ENCODE peak calls at places on chromosomes 5 and 9, in seven cellular contexts. L is pancreas; N is CD4-positive, alpha-beta T cell; B is fibroblast of villous mesenchyme; O is GM23338; H is stomach; F is lower lobe of right lung. Y is an unnamed sample.
A peak's percentile ranks its signal among the peaks of the same experiment; 100 is the strongest.

GRCh38 chr5:4339949-4340348 is 744.3 kb downstream of the IRX1 start:
- DNase-seq in L (no peak), N (no peak), B (no peak), O (no peak), H (no peak), F (no peak), Y (no peak)

GRCh38 chr9:21479152-21479702 is 2.9 kb downstream of the IFNE start:
- DNase-seq in L (no peak), N (no peak), B (no peak), O (no peak), H (no peak), F (no peak), Y (no peak)

GRCh38 chr9:101580076-101580475 is 14.7 kb downstream of the PPP3R2 start:
- DNase-seq in L (no peak), N (no peak), B (no peak), O (no peak), H (no peak), F (peak; percentile 47), Y (no peak)

GRCh38 chr9:118711843-118712242 is 657.4 kb downstream of the BRINP1 start:
- DNase-seq in L (no peak), N (no peak), B (no peak), O (no peak), H (no peak), F (no peak), Y (no peak)

GRCh38 chr5:59923465-59923864 is 29.9 kb upstream of the PDE4D start:
- DNase-seq in L (no peak), N (no peak), B (peak; percentile 66), O (peak; percentile 48), H (no peak), F (no peak), Y (no peak)

GRCh38 chr9:23683476-23684095 is 142.5 kb downstream of the ELAVL2 start:
- DNase-seq in L (no peak), N (no peak), B (no peak), O (peak; percentile 68), H (no peak), F (no peak), Y (no peak)

GRCh38 chr5:171152382-171152781 is 156.7 kb upstream of the TLX3 start:
- DNase-seq in L (no peak), N (no peak), B (peak; percentile 27), O (no peak), H (no peak), F (no peak), Y (no peak)

GRCh38 chr5:1249366-1250280 is 24.4 kb downstream of the SLC6A18 start:
- DNase-seq in L (no peak), N (no peak), B (no peak), O (no peak), H (no peak), F (no peak), Y (no peak)

GRCh38 chr9:8329561-8330283 is 530.1 kb upstream of the DMAC1 start:
- DNase-seq in L (peak; percentile 7), N (no peak), B (no peak), O (peak; percentile 37), H (peak; percentile 28), F (no peak), Y (no peak)

GRCh38 chr9:93291536-93292287 is 107.8 kb downstream of the WNK2 start:
- DNase-seq in L (no peak), N (no peak), B (no peak), O (no peak), H (no peak), F (no peak), Y (no peak)

GRCh38 chr5:99614888-99615287 is 686.1 kb upstream of the CHD1 start:
- DNase-seq in L (no peak), N (no peak), B (no peak), O (no peak), H (no peak), F (no peak), Y (no peak)

GRCh38 chr5:179746872-179747271 is 14.2 kb downstream of the MAML1 start:
- DNase-seq in L (no peak), N (no peak), B (no peak), O (no peak), H (no peak), F (no peak), Y (no peak)

GRCh38 chr5:129284010-129284409 is 176.1 kb upstream of the ADAMTS19 start:
- DNase-seq in L (no peak), N (no peak), B (no peak), O (no peak), H (no peak), F (no peak), Y (no peak)

GRCh38 chr9:88387733-88388202 is 476 bp upstream of the SPIN1 start:
- DNase-seq in L (peak; percentile 58), N (peak; percentile 11), B (peak; percentile 63), O (peak; percentile 68), H (peak; percentile 59), F (peak; percentile 69), Y (no peak)

GRCh38 chr5:76547242-76547890 is 75.8 kb downstream of the F2RL2 start:
- DNase-seq in L (peak; percentile 24), N (peak; percentile 34), B (peak; percentile 7), O (no peak), H (no peak), F (no peak), Y (no peak)

GRCh38 chr9:35657327-35658143 is at the start of gene RMRP:
- DNase-seq in L (peak; percentile 99), N (peak; percentile 75), B (peak; percentile 100), O (peak; percentile 99), H (peak; percentile 97), F (peak; percentile 98), Y (peak; percentile 91)
- TF ChIP-seq CTCF in L (peak; percentile 21), N (no peak), B (peak; percentile 19), O (peak; percentile 5), H (no peak), F (peak; percentile 53), Y (no peak)

GRCh38 chr5:151320481-151320880 is 16.9 kb upstream of the SLC36A3 start:
- DNase-seq in L (no peak), N (no peak), B (no peak), O (no peak), H (no peak), F (no peak), Y (no peak)

GRCh38 chr5:151315998-151316597 is 12.5 kb upstream of the SLC36A3 start:
- DNase-seq in L (peak; percentile 70), N (peak; percentile 45), B (peak; percentile 64), O (peak; percentile 81), H (peak; percentile 85), F (peak; percentile 85), Y (peak; percentile 76)

GRCh38 chr5:151313357-151313756 is 9.8 kb upstream of the SLC36A3 start:
- DNase-seq in L (no peak), N (no peak), B (no peak), O (no peak), H (no peak), F (no peak), Y (no peak)

DNA sequence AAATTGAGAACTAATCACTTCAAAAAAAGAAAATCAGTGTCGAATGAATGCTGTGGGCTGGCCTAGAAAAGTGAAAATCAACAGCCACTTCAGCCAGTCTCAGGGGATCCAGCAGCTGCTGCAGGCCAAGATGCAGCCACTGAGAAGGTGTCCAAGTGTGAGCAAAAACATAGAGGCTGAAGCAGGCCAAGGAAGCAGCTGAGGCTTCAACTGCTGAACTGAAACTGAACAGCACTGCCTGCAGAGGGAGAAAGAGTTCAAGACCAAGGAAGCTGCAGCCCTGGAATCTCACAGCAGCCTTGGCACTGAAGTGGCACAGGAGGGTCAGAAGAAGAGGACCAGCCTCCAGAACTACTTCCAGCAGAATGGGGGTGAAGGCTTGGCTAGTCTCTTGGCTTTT is 15.8 kb upstream of the SLC36A3 start:
- DNase-seq in L (peak; percentile 5), N (no peak), B (peak; percentile 14), O (peak; percentile 39), H (no peak), F (no peak), Y (no peak)
- TF ChIP-seq CTCF in L (no peak), N (no peak), B (peak; percentile 38), O (peak; percentile 66), H (no peak), F (no peak), Y (no peak)

GRCh38 chr5:153767221-153768218 is 271.2 kb downstream of the FAM114A2 start:
- DNase-seq in L (no peak), N (no peak), B (no peak), O (no peak), H (no peak), F (no peak), Y (no peak)
- TF ChIP-seq CTCF in L (no peak), N (no peak), B (no peak), O (no peak), H (no peak), F (no peak), Y (no peak)

DNA sequence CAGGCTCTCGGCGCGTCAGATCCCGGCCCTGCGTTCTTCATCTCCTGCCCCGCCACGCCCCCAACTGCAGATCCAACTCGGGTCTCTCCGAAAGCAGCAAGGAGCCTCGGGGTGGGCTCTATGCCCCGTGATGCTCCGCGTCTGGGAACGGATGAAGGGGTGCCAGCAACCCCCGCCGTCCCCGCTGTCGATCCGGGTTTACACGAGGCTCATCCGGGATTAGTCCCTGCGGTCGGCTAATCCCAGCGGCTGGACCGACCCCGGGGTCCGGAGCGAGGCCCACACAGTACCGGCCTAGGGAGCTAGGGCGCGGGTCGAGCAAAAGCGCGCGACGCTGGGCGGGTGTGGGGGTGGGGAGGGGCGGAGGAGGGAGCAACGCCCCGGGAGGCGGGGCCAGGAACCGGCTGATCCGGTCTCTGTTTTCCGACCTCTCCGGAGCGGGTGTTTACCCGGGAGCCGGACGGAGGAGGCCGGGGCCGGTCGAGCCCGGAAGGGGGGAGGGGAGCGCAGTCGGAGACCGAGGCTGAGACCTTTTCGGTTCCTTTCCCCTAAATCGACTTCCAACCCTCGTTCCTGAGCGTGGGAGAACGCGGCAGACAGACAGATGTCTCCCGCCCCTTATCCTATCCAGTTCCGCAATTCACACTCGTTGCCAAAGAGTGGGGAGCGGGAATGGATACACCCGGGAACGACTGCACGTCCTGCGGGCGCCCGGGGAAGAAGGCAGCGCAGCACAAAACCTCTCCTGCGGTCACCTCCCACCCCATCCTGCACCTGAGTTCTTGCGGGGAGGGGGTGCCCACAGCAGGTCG is 28.6 kb downstream of the PCDH1 start:
- DNase-seq in L (peak; percentile 95), N (peak; percentile 64), B (peak; percentile 73), O (peak; percentile 97), H (peak; percentile 95), F (peak; percentile 93), Y (peak; percentile 41)
- TF ChIP-seq CTCF in L (no peak), N (no peak), B (no peak), O (no peak), H (no peak), F (no peak), Y (no peak)

DNA sequence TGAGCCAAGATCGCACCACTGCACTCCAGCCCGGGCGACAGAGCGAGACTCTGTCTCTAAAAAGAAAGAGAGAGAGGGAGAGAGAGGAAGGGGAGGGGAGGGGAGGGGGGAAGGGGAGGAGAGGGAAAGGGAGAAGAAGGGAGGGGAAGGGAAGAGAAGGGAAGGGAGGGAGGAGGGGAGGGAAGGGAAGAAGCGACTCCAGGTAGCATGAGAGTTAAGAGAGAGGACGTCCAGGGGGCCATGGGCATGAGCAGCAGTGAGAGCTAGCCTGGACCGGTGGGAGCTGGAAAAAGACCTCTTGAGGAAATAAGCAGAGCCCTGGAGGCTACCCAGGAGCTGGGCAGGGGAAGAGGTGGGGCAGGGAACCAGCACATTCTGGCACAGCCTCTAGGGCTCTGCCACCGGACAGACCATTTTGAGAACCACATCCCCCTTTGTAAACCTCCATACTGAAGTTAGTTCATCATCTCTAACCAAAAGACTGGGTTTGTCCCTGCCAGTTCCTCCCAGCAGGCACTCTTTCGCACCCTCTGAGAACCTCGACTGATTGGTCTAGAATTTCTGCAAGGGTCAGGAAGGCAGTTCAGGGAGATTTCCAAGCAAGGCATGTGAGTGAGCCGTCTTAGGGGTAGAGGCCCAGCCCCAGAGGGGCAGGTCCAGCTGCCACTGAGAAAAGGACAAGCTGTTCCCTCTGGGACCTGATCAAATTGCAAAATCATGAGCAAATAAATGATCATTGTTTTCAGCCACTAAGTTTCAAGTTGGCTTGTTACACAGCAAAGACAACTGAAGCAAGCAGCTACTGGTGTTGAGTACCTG is 11.7 kb downstream of the NAIF1 start:
- DNase-seq in L (peak; percentile 78), N (no peak), B (peak; percentile 67), O (peak; percentile 46), H (peak; percentile 73), F (peak; percentile 78), Y (no peak)
- TF ChIP-seq CTCF in L (no peak), N (no peak), B (no peak), O (no peak), H (no peak), F (no peak), Y (no peak)

Y was measured in omental fat pad.